ENCODE peak calls at places on chromosomes 13 and 19, in six cellular contexts. One of them, this sample, is unnamed.

GRCh38 chr13:50715402-50716146 is 127.9 kb downstream of the DLEU7 start:
- DNase-seq in H1: no peak
- DNase-seq in K562: no peak
- DNase-seq in GM12892: no peak
- DNase-seq in GM12878: no peak
- DNase-seq in HepG2: no peak
- DNase-seq in this sample: no peak

GRCh38 chr19:12665646-12666304 is 767 bp downstream of the MAN2B1 start:
- DNase-seq in H1: no peak
- DNase-seq in K562: no peak
- DNase-seq in GM12892: no peak
- DNase-seq in GM12878: no peak
- DNase-seq in HepG2: no peak
- DNase-seq in this sample: no peak

GRCh38 chr13:113758651-113759524 is at the start of gene TMEM255B:
- DNase-seq in H1: peak
- DNase-seq in K562: peak
- DNase-seq in GM12892: peak
- DNase-seq in GM12878: no peak
- DNase-seq in HepG2: no peak
- DNase-seq in this sample: peak

GRCh38 chr13:43994999-43995859 is 115.5 kb downstream of the LACC1 start:
- DNase-seq in H1: no peak
- DNase-seq in K562: no peak
- DNase-seq in GM12892: no peak
- DNase-seq in GM12878: no peak
- DNase-seq in HepG2: no peak
- DNase-seq in this sample: no peak

GRCh38 chr19:41876847-41877489 is at the start of gene CD79A:
- DNase-seq in H1: peak
- DNase-seq in K562: no peak
- DNase-seq in GM12892: peak
- DNase-seq in GM12878: peak
- DNase-seq in HepG2: no peak
- DNase-seq in this sample: no peak

GRCh38 chr13:50636007-50636704 is 207.3 kb downstream of the DLEU7 start:
- DNase-seq in H1: peak
- DNase-seq in K562: no peak
- DNase-seq in GM12892: no peak
- DNase-seq in GM12878: no peak
- DNase-seq in HepG2: no peak
- DNase-seq in this sample: peak

GRCh38 chr19:23716792-23717191 is 29.8 kb upstream of the ZNF675 start:
- DNase-seq in H1: no peak
- DNase-seq in K562: no peak
- DNase-seq in GM12892: no peak
- DNase-seq in GM12878: no peak
- DNase-seq in HepG2: no peak
- DNase-seq in this sample: no peak

GRCh38 chr19:45092747-45093678 is at the start of gene PPP1R37:
- DNase-seq in H1: peak
- DNase-seq in K562: peak
- DNase-seq in GM12892: peak
- DNase-seq in GM12878: peak
- DNase-seq in HepG2: peak
- DNase-seq in this sample: peak

GRCh38 chr13:111210945-111211469 is 95.9 kb downstream of the ARHGEF7 start:
- DNase-seq in H1: no peak
- DNase-seq in K562: no peak
- DNase-seq in GM12892: no peak
- DNase-seq in GM12878: no peak
- DNase-seq in HepG2: no peak
- DNase-seq in this sample: no peak

GRCh38 chr19:50896591-50897190 is 14.5 kb downstream of the KLK4 start:
- DNase-seq in H1: no peak
- DNase-seq in K562: peak
- DNase-seq in GM12892: peak
- DNase-seq in GM12878: peak
- DNase-seq in HepG2: peak
- DNase-seq in this sample: peak

GRCh38 chr13:59677966-59678814 is 485.5 kb downstream of the DIAPH3 start:
- DNase-seq in H1: no peak
- DNase-seq in K562: peak
- DNase-seq in GM12892: peak
- DNase-seq in GM12878: no peak
- DNase-seq in HepG2: peak
- DNase-seq in this sample: peak

GRCh38 chr13:109162248-109163051 is 533.0 kb downstream of the MYO16 start:
- DNase-seq in H1: no peak
- DNase-seq in K562: no peak
- DNase-seq in GM12892: peak
- DNase-seq in GM12878: peak
- DNase-seq in HepG2: no peak
- DNase-seq in this sample: peak
- TF ChIP-seq TAF1 in H1: no peak
- TF ChIP-seq TAF1 in K562: no peak
- TF ChIP-seq TAF1 in GM12892: no peak
- TF ChIP-seq TAF1 in GM12878: no peak
- TF ChIP-seq TAF1 in HepG2: no peak
- TF ChIP-seq TAF1 in this sample: no peak

DNA sequence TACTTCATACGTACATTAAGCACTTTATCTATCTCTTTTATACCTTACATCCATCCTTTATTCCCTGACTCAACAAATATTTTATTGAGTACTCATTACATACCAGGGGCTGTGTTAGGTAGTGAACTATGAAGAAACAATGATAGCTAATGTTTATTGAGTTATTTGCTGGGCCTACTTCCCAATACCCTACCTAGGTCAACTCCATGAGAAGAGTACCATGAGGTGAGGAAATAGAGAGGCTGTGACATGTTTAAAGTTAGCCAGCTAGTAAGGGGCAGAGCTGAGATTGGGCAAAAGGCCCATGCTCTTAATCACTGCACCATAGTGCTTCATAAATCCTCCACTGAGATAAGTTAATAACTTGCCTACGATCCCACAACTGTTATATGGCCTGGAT is 79.9 kb downstream of the FREM2 start:
- DNase-seq in H1: no peak
- DNase-seq in K562: no peak
- DNase-seq in GM12892: no peak
- DNase-seq in GM12878: no peak
- DNase-seq in HepG2: no peak
- DNase-seq in this sample: no peak
- TF ChIP-seq POLR2A in H1: no peak
- TF ChIP-seq POLR2A in K562: no peak
- TF ChIP-seq POLR2A in GM12892: no peak
- TF ChIP-seq POLR2A in GM12878: no peak
- TF ChIP-seq POLR2A in HepG2: no peak
- TF ChIP-seq POLR2A in this sample: no peak

GRCh38 chr13:30409911-30410704 is 12.2 kb upstream of the UBE2L5 start:
- DNase-seq in H1: no peak
- DNase-seq in K562: peak
- DNase-seq in GM12892: no peak
- DNase-seq in GM12878: no peak
- DNase-seq in HepG2: no peak
- DNase-seq in this sample: no peak

GRCh38 chr13:30410705-30411125 is 11.6 kb upstream of the UBE2L5 start:
- DNase-seq in H1: no peak
- DNase-seq in K562: no peak
- DNase-seq in GM12892: no peak
- DNase-seq in GM12878: no peak
- DNase-seq in HepG2: no peak
- DNase-seq in this sample: no peak

GRCh38 chr13:30415430-30416030 is 6.8 kb upstream of the UBE2L5 start:
- DNase-seq in H1: no peak
- DNase-seq in K562: no peak
- DNase-seq in GM12892: no peak
- DNase-seq in GM12878: no peak
- DNase-seq in HepG2: no peak
- DNase-seq in this sample: no peak

GRCh38 chr13:30413842-30414241 is 8.5 kb upstream of the UBE2L5 start:
- DNase-seq in H1: no peak
- DNase-seq in K562: no peak
- DNase-seq in GM12892: no peak
- DNase-seq in GM12878: no peak
- DNase-seq in HepG2: no peak
- DNase-seq in this sample: no peak

DNA sequence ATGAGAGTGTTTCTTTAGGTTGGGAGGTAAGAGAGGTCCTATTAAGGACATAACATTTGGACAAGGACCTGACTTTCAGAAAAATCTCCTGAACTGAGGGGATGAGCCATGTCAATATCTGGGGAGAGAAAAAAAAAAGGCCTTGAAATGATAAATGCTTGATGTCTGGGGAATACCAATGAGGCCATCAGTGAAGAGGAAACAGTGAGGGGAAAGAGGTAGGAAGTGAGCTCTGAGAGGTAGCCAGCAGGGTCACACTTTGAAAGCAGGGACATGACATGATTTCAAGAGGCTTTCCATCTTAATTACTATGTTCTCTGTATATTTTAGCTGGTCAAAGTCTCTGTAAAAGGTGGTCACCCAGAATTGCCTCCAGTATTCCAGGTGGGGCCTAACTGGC is 9.9 kb upstream of the UBE2L5 start:
- DNase-seq in H1: no peak
- DNase-seq in K562: no peak
- DNase-seq in GM12892: no peak
- DNase-seq in GM12878: no peak
- DNase-seq in HepG2: no peak
- DNase-seq in this sample: no peak
- TF ChIP-seq TAF1 in H1: no peak
- TF ChIP-seq TAF1 in K562: no peak
- TF ChIP-seq TAF1 in GM12892: no peak
- TF ChIP-seq TAF1 in GM12878: no peak
- TF ChIP-seq TAF1 in HepG2: no peak
- TF ChIP-seq TAF1 in this sample: no peak

GRCh38 chr19:39409207-39409885 is 2.7 kb downstream of the ZFP36 start:
- DNase-seq in H1: peak
- DNase-seq in K562: peak
- DNase-seq in GM12892: no peak
- DNase-seq in GM12878: no peak
- DNase-seq in HepG2: peak
- DNase-seq in this sample: no peak
- TF ChIP-seq POLR2A in H1: peak
- TF ChIP-seq POLR2A in K562: peak
- TF ChIP-seq POLR2A in GM12892: peak
- TF ChIP-seq POLR2A in GM12878: peak
- TF ChIP-seq POLR2A in HepG2: peak
- TF ChIP-seq POLR2A in this sample: no peak

GRCh38 chr13:108268713-108269112 is 805 bp upstream of the TNFSF13B start:
- DNase-seq in H1: no peak
- DNase-seq in K562: no peak
- DNase-seq in GM12892: no peak
- DNase-seq in GM12878: no peak
- DNase-seq in HepG2: no peak
- DNase-seq in this sample: no peak

GRCh38 chr13:108267338-108267737 is 2.2 kb upstream of the TNFSF13B start:
- DNase-seq in H1: no peak
- DNase-seq in K562: no peak
- DNase-seq in GM12892: no peak
- DNase-seq in GM12878: no peak
- DNase-seq in HepG2: no peak
- DNase-seq in this sample: no peak

GRCh38 chr13:108269601-108270328 is at the start of gene TNFSF13B:
- DNase-seq in H1: peak
- DNase-seq in K562: peak
- DNase-seq in GM12892: peak
- DNase-seq in GM12878: peak
- DNase-seq in HepG2: peak
- DNase-seq in this sample: peak

GRCh38 chr13:108263961-108264360 is 5.6 kb upstream of the TNFSF13B start:
- DNase-seq in H1: no peak
- DNase-seq in K562: no peak
- DNase-seq in GM12892: no peak
- DNase-seq in GM12878: no peak
- DNase-seq in HepG2: no peak
- DNase-seq in this sample: no peak

GRCh38 chr13:108266316-108266936 is 3.1 kb upstream of the TNFSF13B start:
- DNase-seq in H1: no peak
- DNase-seq in K562: no peak
- DNase-seq in GM12892: no peak
- DNase-seq in GM12878: no peak
- DNase-seq in HepG2: no peak
- DNase-seq in this sample: no peak
- TF ChIP-seq TAF1 in H1: no peak
- TF ChIP-seq TAF1 in K562: no peak
- TF ChIP-seq TAF1 in GM12892: no peak
- TF ChIP-seq TAF1 in GM12878: no peak
- TF ChIP-seq TAF1 in HepG2: no peak
- TF ChIP-seq TAF1 in this sample: no peak

GRCh38 chr19:11087870-11088507 is 1.3 kb upstream of the LDLR start:
- DNase-seq in H1: no peak
- DNase-seq in K562: no peak
- DNase-seq in GM12892: no peak
- DNase-seq in GM12878: no peak
- DNase-seq in HepG2: no peak
- DNase-seq in this sample: no peak

GRCh38 chr19:11088508-11089253 is 582 bp upstream of the LDLR start:
- DNase-seq in H1: no peak
- DNase-seq in K562: peak
- DNase-seq in GM12892: no peak
- DNase-seq in GM12878: no peak
- DNase-seq in HepG2: peak
- DNase-seq in this sample: no peak

GRCh38 chr19:11090264-11091032 is 1.2 kb downstream of the LDLR start:
- DNase-seq in H1: peak
- DNase-seq in K562: peak
- DNase-seq in GM12892: peak
- DNase-seq in GM12878: peak
- DNase-seq in HepG2: peak
- DNase-seq in this sample: peak

GRCh38 chr19:11091343-11092153 is 2.3 kb downstream of the LDLR start:
- DNase-seq in H1: no peak
- DNase-seq in K562: peak
- DNase-seq in GM12892: no peak
- DNase-seq in GM12878: no peak
- DNase-seq in HepG2: peak
- DNase-seq in this sample: no peak

GRCh38 chr19:11089254-11090013 is at the start of gene LDLR:
- DNase-seq in H1: peak
- DNase-seq in K562: peak
- DNase-seq in GM12892: peak
- DNase-seq in GM12878: peak
- DNase-seq in HepG2: peak
- DNase-seq in this sample: peak
- TF ChIP-seq POLR2A in H1: peak
- TF ChIP-seq POLR2A in K562: peak
- TF ChIP-seq POLR2A in GM12892: peak
- TF ChIP-seq POLR2A in GM12878: peak
- TF ChIP-seq POLR2A in HepG2: peak
- TF ChIP-seq POLR2A in this sample: peak

GRCh38 chr19:17125052-17125727 is 49.6 kb downstream of the MYO9B start:
- DNase-seq in H1: no peak
- DNase-seq in K562: no peak
- DNase-seq in GM12892: peak
- DNase-seq in GM12878: peak
- DNase-seq in HepG2: no peak
- DNase-seq in this sample: peak
- TF ChIP-seq TAF1 in H1: no peak
- TF ChIP-seq TAF1 in K562: no peak
- TF ChIP-seq TAF1 in GM12892: no peak
- TF ChIP-seq TAF1 in GM12878: no peak
- TF ChIP-seq TAF1 in HepG2: no peak
- TF ChIP-seq TAF1 in this sample: no peak